ENCODE peak calls at places on chromosomes 12 and 14, in six cellular contexts. D, W, Y, C, L and J are unnamed samples.

GRCh38 chr14:61578745-61579144 is 116.6 kb upstream of the HIF1A start:
- DNase-seq in W (no peak), Y (no peak), C (no peak), D (no peak), L (no peak), J (no peak)

GRCh38 chr14:101248840-101249675 is 312.2 kb upstream of the DIO3 start:
- DNase-seq in C (no peak), W (peak), Y (peak), D (no peak), L (no peak), J (no peak)

GRCh38 chr14:89807905-89808304 is 146.6 kb downstream of the EFCAB11 start:
- DNase-seq in W (no peak), L (no peak), D (no peak), Y (no peak), C (no peak), J (no peak)

GRCh38 chr12:33759279-33759678 is 263.0 kb upstream of the ALG10 start:
- DNase-seq in D (no peak), Y (no peak), W (no peak), L (no peak), C (no peak), J (no peak)

GRCh38 chr12:46320731-46321130 is 51.8 kb downstream of the SLC38A2 start:
- DNase-seq in W (no peak), Y (no peak), D (no peak), L (no peak), C (no peak), J (no peak)

GRCh38 chr14:45091696-45092095 is 7.8 kb downstream of the PRPF39 start:
- DNase-seq in L (no peak), D (no peak), C (no peak), W (no peak), Y (no peak), J (no peak)

GRCh38 chr12:121801601-121802484 is 2.0 kb upstream of the SETD1B start:
- DNase-seq in D (no peak), W (no peak), C (peak), Y (no peak), L (no peak), J (no peak)

GRCh38 chr12:53427905-53428594 is 4.4 kb downstream of the AMHR2 start:
- DNase-seq in L (peak), Y (no peak), C (no peak), W (no peak), D (no peak), J (peak)

GRCh38 chr14:34301107-34301734 is 160.8 kb downstream of the SPTSSA start:
- DNase-seq in D (no peak), W (no peak), Y (no peak), L (peak), C (peak), J (peak)

GRCh38 chr12:2563709-2564108 is 231.1 kb upstream of the FKBP4 start:
- DNase-seq in C (no peak), L (no peak), D (no peak), Y (no peak), W (no peak), J (no peak)

GRCh38 chr12:12704593-12705230 is 8.7 kb upstream of the GPR19 start:
- DNase-seq in L (peak), C (peak), W (no peak), Y (peak), D (peak), J (peak)

GRCh38 chr14:37579250-37579649 is 15.8 kb downstream of the FOXA1 start:
- DNase-seq in D (no peak), W (no peak), L (no peak), Y (no peak), C (no peak), J (no peak)

GRCh38 chr14:30779210-30779609 is 95.1 kb upstream of the COCH start:
- DNase-seq in W (no peak), Y (no peak), D (no peak), C (no peak), L (peak), J (no peak)

GRCh38 chr14:77459072-77459723 is 1.3 kb downstream of the AHSA1 start:
- DNase-seq in C (peak), D (peak), Y (peak), W (no peak), L (peak), J (no peak)

GRCh38 chr14:69924181-69924580 is 45.0 kb downstream of the SMOC1 start:
- DNase-seq in D (no peak), Y (no peak), L (no peak), W (no peak), C (no peak), J (no peak)

GRCh38 chr12:93130371-93131049 is 201.4 kb upstream of the EEA1 start:
- DNase-seq in W (no peak), C (no peak), L (no peak), Y (no peak), D (no peak), J (no peak)

GRCh38 chr12:92226036-92226661 is 80.5 kb upstream of the BTG1 start:
- DNase-seq in Y (no peak), L (no peak), C (no peak), W (no peak), D (no peak), J (no peak)

GRCh38 chr12:50569321-50569720 is 64.5 kb downstream of the DIP2B start:
- DNase-seq in W (no peak), L (no peak), D (no peak), Y (no peak), C (no peak), J (no peak)

GRCh38 chr12:2322554-2323120 is 269.9 kb downstream of the CACNA1C start:
- DNase-seq in W (peak), C (no peak), D (no peak), Y (no peak), L (no peak), J (no peak)

GRCh38 chr14:103382375-103382774 is 2.8 kb upstream of the MARK3 start:
- DNase-seq in D (no peak), C (no peak), Y (no peak), L (peak), W (no peak), J (no peak)

GRCh38 chr14:89669209-89669608 is 252.2 kb upstream of the FOXN3 start:
- DNase-seq in W (no peak), C (no peak), L (no peak), Y (no peak), D (peak), J (no peak)

GRCh38 chr12:93261505-93262094 is 116.1 kb upstream of the NUDT4 start:
- DNase-seq in Y (no peak), D (no peak), W (no peak), C (no peak), L (no peak), J (no peak)

GRCh38 chr14:28765907-28766504 is 581 bp upstream of the FOXG1 start:
- DNase-seq in L (no peak), D (no peak), W (no peak), Y (no peak), C (no peak), J (no peak)

GRCh38 chr12:97745406-97746101 is 282.9 kb downstream of the RMST start:
- DNase-seq in D (no peak), W (no peak), C (no peak), Y (no peak), L (no peak), J (no peak)

GRCh38 chr12:27400856-27401255 is 45.7 kb upstream of the SMCO2 start:
- DNase-seq in D (no peak), W (no peak), C (no peak), Y (no peak), L (no peak), J (no peak)

GRCh38 chr12:68479832-68480291 is 130.8 kb upstream of the RAP1B start:
- DNase-seq in Y (no peak), D (no peak), L (peak), W (no peak), C (no peak), J (no peak)

GRCh38 chr12:97168804-97169203 is 261.7 kb downstream of the NEDD1 start:
- DNase-seq in W (no peak), Y (no peak), C (no peak), D (no peak), L (no peak), J (no peak)

GRCh38 chr14:61213116-61213720 is 67.9 kb downstream of the TMEM30B start:
- DNase-seq in D (no peak), L (no peak), C (no peak), Y (no peak), W (no peak), J (peak)

GRCh38 chr12:102119674-102120563 is at the start of the genes NUP37 and PARPBP:
- DNase-seq in L (peak), D (peak), W (peak), Y (peak), C (peak), J (peak)
- TF ChIP-seq POLR2A in L (peak), D (peak), W (no peak), Y (no peak), C (no peak), J (peak)

GRCh38 chr12:131065279-131065678 is 111.6 kb downstream of the ADGRD1 start:
- DNase-seq in C (no peak), D (no peak), L (no peak), Y (no peak), W (peak), J (no peak)
- TF ChIP-seq POLR2A in C (no peak), D (no peak), L (no peak), Y (no peak), W (no peak), J (no peak)

GRCh38 chr12:125014526-125014925 is 21.1 kb downstream of the BRI3BP start:
- DNase-seq in Y (no peak), W (no peak), C (no peak), L (no peak), D (no peak), J (no peak)

GRCh38 chr12:125018356-125018755 is 24.9 kb downstream of the BRI3BP start:
- DNase-seq in L (no peak), C (no peak), W (no peak), Y (no peak), D (no peak), J (no peak)

GRCh38 chr12:125015680-125016310 is 22.4 kb downstream of the BRI3BP start:
- DNase-seq in C (no peak), W (no peak), Y (no peak), D (no peak), L (no peak), J (no peak)

GRCh38 chr12:125017801-125018200 is 24.4 kb downstream of the BRI3BP start:
- DNase-seq in W (no peak), Y (no peak), C (no peak), L (no peak), D (no peak), J (no peak)

DNA sequence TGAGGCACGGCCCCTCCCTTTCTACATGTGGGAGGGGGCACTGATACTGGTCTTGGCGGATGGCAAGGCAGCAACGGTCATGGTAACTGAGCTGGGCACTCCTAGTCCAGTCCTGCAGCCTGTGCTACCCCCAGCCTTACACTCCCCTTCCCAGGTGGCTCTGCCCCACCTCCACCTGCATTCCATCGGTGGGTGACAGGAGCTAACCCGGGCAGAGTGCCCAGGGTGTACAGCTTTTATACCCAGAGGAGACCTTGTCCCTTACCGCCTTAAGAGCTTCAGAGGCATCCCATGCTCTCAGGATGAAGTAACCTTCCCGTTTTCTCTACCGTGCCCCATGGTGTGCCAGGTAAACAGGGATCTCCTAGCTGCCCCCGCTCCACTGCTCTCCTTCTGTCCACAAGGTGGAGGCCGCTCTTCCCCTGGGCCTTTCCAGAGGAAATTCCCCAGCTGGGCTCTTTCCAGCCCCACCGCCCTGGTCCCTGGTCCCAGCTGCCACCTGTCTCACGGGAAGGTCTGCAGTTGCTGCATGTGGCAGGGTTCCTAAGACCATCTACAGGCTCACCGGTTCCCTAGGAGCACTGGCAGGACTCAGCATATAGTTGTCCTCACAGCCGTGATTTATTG is 20.5 kb downstream of the BRI3BP start:
- DNase-seq in Y (peak), L (no peak), C (no peak), D (no peak), W (no peak), J (no peak)
- TF ChIP-seq POLR2A in Y (no peak), L (no peak), C (no peak), D (no peak), W (no peak), J (no peak)

DNA sequence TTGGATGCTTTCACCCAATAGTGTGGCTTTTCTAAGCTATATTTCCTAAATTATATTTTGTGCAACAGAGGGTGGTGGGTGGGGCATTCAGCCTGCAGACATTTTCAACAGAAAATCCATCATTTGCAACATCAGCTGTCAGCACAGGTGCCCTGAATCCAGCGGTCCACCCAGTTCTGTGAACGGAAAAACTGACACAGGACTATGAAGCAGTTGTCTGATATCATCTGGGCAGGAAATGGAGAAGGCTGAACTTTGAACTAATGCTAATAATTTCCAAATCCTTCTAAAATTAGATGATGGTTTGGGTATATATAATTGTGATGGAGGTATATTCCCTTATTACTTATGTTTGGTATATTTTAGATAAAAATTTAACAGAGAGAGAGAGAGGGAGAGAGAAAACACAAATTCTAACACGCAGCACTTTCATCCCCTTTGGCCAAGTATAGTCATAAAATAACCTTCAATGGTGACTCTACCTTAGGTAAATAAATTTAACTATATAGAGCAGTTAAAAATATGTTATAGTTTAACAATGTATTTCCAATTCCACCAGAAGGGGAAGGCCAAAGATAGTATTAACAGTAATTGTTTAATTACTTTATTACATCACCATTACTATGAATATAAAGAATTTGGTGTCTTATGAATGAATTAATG is 58.3 kb upstream of the PTPRB start:
- DNase-seq in D (no peak), Y (no peak), C (no peak), L (no peak), W (no peak), J (no peak)
- TF ChIP-seq POLR2A in D (no peak), Y (no peak), C (no peak), L (no peak), W (no peak), J (no peak)

DNA sequence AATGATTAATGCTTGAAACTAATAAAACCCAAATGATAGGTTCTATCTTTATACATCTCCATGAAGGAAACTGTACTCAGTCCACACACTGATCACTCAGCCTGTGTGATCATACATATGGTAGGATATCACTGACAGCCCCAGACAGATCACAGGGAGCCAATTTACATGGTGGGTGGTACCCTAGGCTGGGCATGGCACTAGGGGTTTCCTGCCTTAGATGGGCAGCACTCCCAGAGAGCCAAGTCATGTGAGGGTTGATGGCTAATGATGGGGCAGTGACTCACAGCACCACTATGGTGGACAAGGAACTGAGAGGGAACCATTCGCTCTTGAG is 89.6 kb upstream of the PTPRR start:
- DNase-seq in L (no peak), C (no peak), W (no peak), Y (no peak), D (no peak), J (no peak)
- TF ChIP-seq POLR2A in L (no peak), C (no peak), W (no peak), Y (no peak), D (no peak), J (no peak)